ENCODE peak calls at places on chromosome 14, in four cellular contexts. One of them, this sample, is unnamed. For H3K27me3, the result is how much of the 10 kb centered on the place peaks cover.

GRCh38 chr14:96393292-96393691 is 1.4 kb downstream of the AK7 start:
- DNase-seq in heart left ventricle: no peak
- DNase-seq in upper lobe of left lung: no peak
- DNase-seq in K562: no peak
- DNase-seq in this sample: no peak

GRCh38 chr14:47919334-47919846 is 244.0 kb upstream of the MDGA2 start:
- DNase-seq in heart left ventricle: no peak
- DNase-seq in upper lobe of left lung: no peak
- DNase-seq in K562: no peak
- DNase-seq in this sample: no peak

GRCh38 chr14:32998433-32998832 is 59.8 kb downstream of the NPAS3 start:
- DNase-seq in heart left ventricle: no peak
- DNase-seq in upper lobe of left lung: no peak
- DNase-seq in K562: no peak
- DNase-seq in this sample: no peak

GRCh38 chr14:54465654-54466053 is 23.1 kb downstream of the GMFB start:
- DNase-seq in heart left ventricle: no peak
- DNase-seq in upper lobe of left lung: no peak
- DNase-seq in K562: peak
- DNase-seq in this sample: no peak

GRCh38 chr14:60724080-60724618 is at the start of gene SIX4:
- DNase-seq in heart left ventricle: peak
- DNase-seq in upper lobe of left lung: peak
- DNase-seq in K562: peak
- DNase-seq in this sample: peak

GRCh38 chr14:71133296-71133695 is 226.0 kb downstream of the PCNX1 start:
- DNase-seq in heart left ventricle: no peak
- DNase-seq in upper lobe of left lung: no peak
- DNase-seq in K562: no peak
- DNase-seq in this sample: no peak

GRCh38 chr14:64845878-64846277 is 33.8 kb downstream of the SPTB start:
- DNase-seq in heart left ventricle: no peak
- DNase-seq in upper lobe of left lung: no peak
- DNase-seq in K562: peak
- DNase-seq in this sample: no peak

GRCh38 chr14:85437143-85437542 is 92.8 kb upstream of the FLRT2 start:
- DNase-seq in heart left ventricle: no peak
- DNase-seq in upper lobe of left lung: no peak
- DNase-seq in K562: no peak
- DNase-seq in this sample: no peak

GRCh38 chr14:68291820-68292219 is 472.2 kb downstream of the RAD51B start:
- DNase-seq in heart left ventricle: no peak
- DNase-seq in upper lobe of left lung: no peak
- DNase-seq in K562: peak
- DNase-seq in this sample: no peak

GRCh38 chr14:64478634-64479250 is 13.4 kb downstream of the AKAP5 start:
- DNase-seq in heart left ventricle: no peak
- DNase-seq in upper lobe of left lung: no peak
- DNase-seq in K562: no peak
- DNase-seq in this sample: no peak

GRCh38 chr14:104243200-104243599 is 104.8 kb downstream of the KIF26A start:
- DNase-seq in heart left ventricle: no peak
- DNase-seq in upper lobe of left lung: no peak
- DNase-seq in K562: no peak
- DNase-seq in this sample: no peak

GRCh38 chr14:95482967-95483842 is 33.2 kb downstream of the SYNE3 start:
- DNase-seq in heart left ventricle: peak
- DNase-seq in upper lobe of left lung: peak
- DNase-seq in K562: no peak
- DNase-seq in this sample: peak

GRCh38 chr14:88904864-88905263 is 80.4 kb downstream of the TTC8 start:
- DNase-seq in heart left ventricle: no peak
- DNase-seq in upper lobe of left lung: no peak
- DNase-seq in K562: no peak
- DNase-seq in this sample: no peak

GRCh38 chr14:34189866-34190265 is 239.0 kb upstream of the EGLN3 start:
- DNase-seq in heart left ventricle: no peak
- DNase-seq in upper lobe of left lung: no peak
- DNase-seq in K562: no peak
- DNase-seq in this sample: no peak

GRCh38 chr14:89383171-89383845 is 33.7 kb downstream of the FOXN3 start:
- DNase-seq in heart left ventricle: no peak
- DNase-seq in upper lobe of left lung: no peak
- DNase-seq in K562: no peak
- DNase-seq in this sample: no peak

GRCh38 chr14:50186088-50186487 is 45.3 kb downstream of the SOS2 start:
- DNase-seq in heart left ventricle: no peak
- DNase-seq in upper lobe of left lung: no peak
- DNase-seq in K562: no peak
- DNase-seq in this sample: no peak

GRCh38 chr14:67517083-67517482 is 16.0 kb upstream of the PLEKHH1 start:
- DNase-seq in heart left ventricle: peak
- DNase-seq in upper lobe of left lung: no peak
- DNase-seq in K562: no peak
- DNase-seq in this sample: no peak

GRCh38 chr14:99387880-99388279 is 92.8 kb downstream of the SETD3 start:
- DNase-seq in heart left ventricle: no peak
- DNase-seq in upper lobe of left lung: no peak
- DNase-seq in K562: no peak
- DNase-seq in this sample: no peak

DNA sequence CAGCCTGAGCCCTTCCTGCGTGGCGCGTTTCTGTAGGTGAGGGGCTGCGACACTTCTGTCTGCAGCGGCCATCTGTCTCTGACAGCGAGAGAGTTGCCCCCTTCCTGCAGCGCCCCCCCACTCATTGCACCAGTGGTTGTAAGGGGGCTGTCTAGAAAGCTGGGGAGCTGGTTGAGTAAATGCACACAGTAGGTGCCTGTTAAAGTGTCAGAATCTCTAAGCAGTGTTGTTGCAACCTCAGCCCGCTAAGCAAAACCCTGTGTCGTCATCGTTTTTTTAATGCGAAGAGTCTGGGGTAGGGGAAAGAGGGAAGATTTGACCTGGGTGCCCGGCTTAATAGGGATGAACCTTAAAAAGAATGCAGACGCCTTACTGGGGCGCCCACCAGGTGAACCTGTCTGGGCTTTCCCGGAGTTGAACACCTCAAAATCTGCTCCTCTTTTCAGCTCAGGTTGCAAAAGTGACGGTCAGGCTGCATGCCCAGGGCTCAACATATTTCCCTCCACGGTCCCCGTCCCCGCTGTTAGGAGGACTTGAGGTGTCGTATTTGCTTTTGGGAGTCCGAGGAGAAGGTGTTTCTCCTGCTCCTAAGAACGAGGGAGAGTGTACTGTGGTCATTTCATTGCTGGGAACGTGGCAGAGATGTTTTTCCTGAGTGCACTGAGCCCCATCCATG is 1.0 kb downstream of the DLK1 start:
- DNase-seq in heart left ventricle: no peak
- DNase-seq in upper lobe of left lung: no peak
- DNase-seq in K562: no peak
- DNase-seq in this sample: no peak
- H3K27me3 ChIP-seq in heart left ventricle: half or more
- H3K27me3 ChIP-seq in upper lobe of left lung: under half
- H3K27me3 ChIP-seq in K562: under half
- H3K27me3 ChIP-seq in this sample: half or more

GRCh38 chr14:30142216-30142615 is 214.6 kb upstream of the PRKD1 start:
- DNase-seq in heart left ventricle: no peak
- DNase-seq in upper lobe of left lung: no peak
- DNase-seq in K562: no peak
- DNase-seq in this sample: no peak
- H3K27ac ChIP-seq in heart left ventricle: no peak
- H3K27ac ChIP-seq in upper lobe of left lung: no peak
- H3K27ac ChIP-seq in K562: no peak
- H3K27ac ChIP-seq in this sample: no peak

DNA sequence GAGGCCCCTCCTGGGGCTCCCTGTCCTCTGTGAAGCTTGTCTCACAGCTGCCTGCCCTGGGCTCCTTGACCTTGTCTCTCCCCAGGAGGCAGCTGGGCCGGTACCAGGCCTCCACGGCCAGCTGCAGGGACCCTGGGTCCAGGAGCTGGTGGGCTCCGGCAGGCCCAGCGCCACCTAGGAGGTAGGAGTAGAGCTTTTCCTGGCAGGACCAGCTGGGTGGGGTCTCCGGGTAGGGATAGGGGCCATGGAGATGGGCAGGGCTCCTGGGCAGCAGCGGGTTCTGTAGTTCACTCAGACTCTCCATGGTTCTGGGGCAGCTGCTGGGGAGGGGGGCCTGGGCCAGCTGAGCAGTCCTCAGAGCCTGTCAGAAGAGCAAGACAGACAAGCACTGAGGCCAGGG is 16.6 kb downstream of the SYNDIG1L start:
- DNase-seq in heart left ventricle: no peak
- DNase-seq in upper lobe of left lung: no peak
- DNase-seq in K562: no peak
- DNase-seq in this sample: no peak
- H3K27me3 ChIP-seq in heart left ventricle: under half
- H3K27me3 ChIP-seq in upper lobe of left lung: under half
- H3K27me3 ChIP-seq in K562: under half
- H3K27me3 ChIP-seq in this sample: under half

GRCh38 chr14:91321131-91321530 is 76.6 kb upstream of the GPR68 start:
- DNase-seq in heart left ventricle: no peak
- DNase-seq in upper lobe of left lung: no peak
- DNase-seq in K562: no peak
- DNase-seq in this sample: no peak
- H3K27ac ChIP-seq in heart left ventricle: peak
- H3K27ac ChIP-seq in upper lobe of left lung: peak
- H3K27ac ChIP-seq in K562: no peak
- H3K27ac ChIP-seq in this sample: no peak

This sample was measured in tibial nerve.